ENCODE peak calls at places on chromosomes 6 and 20, in four cellular contexts. H is T-helper 2 cell, E is HCT116, D is dermis blood vessel endothelial cell. S is an unnamed sample.

GRCh38 chr20:1087311-1087710 is 31.1 kb upstream of the PSMF1 start:
- DNase-seq in H (no peak), E (no peak), D (no peak), S (peak)

GRCh38 chr20:22489614-22490286 is 94.6 kb downstream of the FOXA2 start:
- DNase-seq in H (no peak), E (no peak), D (no peak), S (no peak)

GRCh38 chr6:30130887-30131862 is 4.8 kb upstream of the TRIM40 start:
- DNase-seq in H (peak), E (peak), D (peak), S (peak)

GRCh38 chr6:144340541-144341371 is 55.6 kb downstream of the UTRN start:
- DNase-seq in H (no peak), E (no peak), D (peak), S (no peak)

GRCh38 chr6:1756472-1757129 is 146.9 kb downstream of the FOXC1 start:
- DNase-seq in H (no peak), E (no peak), D (peak), S (no peak)

GRCh38 chr20:60138263-60139127 is 180.3 kb downstream of the CDH26 start:
- DNase-seq in H (no peak), E (no peak), D (no peak), S (no peak)

GRCh38 chr6:132919028-132919427 is 104.7 kb downstream of the RPS12 start:
- DNase-seq in H (no peak), E (no peak), D (no peak), S (peak)

GRCh38 chr6:87971605-87972262 is 75.9 kb upstream of the SPACA1 start:
- DNase-seq in H (no peak), E (no peak), D (no peak), S (no peak)

GRCh38 chr20:12152996-12153395 is 235.3 kb downstream of the BTBD3 start:
- DNase-seq in H (no peak), E (no peak), D (no peak), S (no peak)

GRCh38 chr20:58231678-58232077 is 3.2 kb upstream of the ANKRD60 start:
- DNase-seq in H (no peak), E (no peak), D (peak), S (peak)

GRCh38 chr20:1196634-1197033 is 6.6 kb upstream of the C20orf202 start:
- DNase-seq in H (no peak), E (no peak), D (no peak), S (no peak)

GRCh38 chr6:83417880-83418663 is 12.8 kb downstream of the ME1 start:
- DNase-seq in H (no peak), E (peak), D (peak), S (peak)

GRCh38 chr6:72552938-72553337 is 68.9 kb upstream of the KCNQ5 start:
- DNase-seq in H (no peak), E (no peak), D (no peak), S (peak)

GRCh38 chr20:35463455-35464300 is 8.3 kb downstream of the CEP250 start:
- DNase-seq in H (peak), E (peak), D (peak), S (peak)

GRCh38 chr6:42984924-42985475 is 630 bp downstream of the PPP2R5D start:
- DNase-seq in H (no peak), E (no peak), D (peak), S (peak)

GRCh38 chr6:43821101-43821886 is 51.3 kb downstream of the VEGFA start:
- DNase-seq in H (no peak), E (no peak), D (no peak), S (no peak)

GRCh38 chr6:166591961-166592520 is 5.6 kb upstream of the RAMACL start:
- DNase-seq in H (no peak), E (no peak), D (no peak), S (peak)

GRCh38 chr20:6919792-6920468 is 152.4 kb downstream of the BMP2 start:
- DNase-seq in H (no peak), E (no peak), D (no peak), S (peak)

GRCh38 chr6:118630067-118630466 is 21.3 kb downstream of the CEP85L start:
- DNase-seq in H (no peak), E (no peak), D (no peak), S (no peak)

S was measured in myocyte.